ENCODE peak calls at places on chromosomes 5 and 9, in five cellular contexts. One of them, this sample, is unnamed. For H3K9me3, the result is how much of the 10 kb centered on the place peaks cover.

GRCh38 chr5:175448276-175448675 is 4.3 kb upstream of the DRD1 start:
- DNase-seq in IMR-90: no peak
- DNase-seq in CD8-positive, alpha-beta memory T cell: no peak
- DNase-seq in PC-3: no peak
- DNase-seq in upper lobe of right lung: no peak
- DNase-seq in this sample: no peak

GRCh38 chr5:135011355-135012032 is 22.5 kb downstream of the PITX1 start:
- DNase-seq in IMR-90: no peak
- DNase-seq in CD8-positive, alpha-beta memory T cell: no peak
- DNase-seq in PC-3: no peak
- DNase-seq in upper lobe of right lung: peak
- DNase-seq in this sample: peak

GRCh38 chr5:58156354-58156753 is 303.5 kb downstream of the PLK2 start:
- DNase-seq in IMR-90: peak
- DNase-seq in CD8-positive, alpha-beta memory T cell: no peak
- DNase-seq in PC-3: no peak
- DNase-seq in upper lobe of right lung: no peak
- DNase-seq in this sample: no peak

GRCh38 chr5:6419340-6419852 is 29.3 kb upstream of the UBE2QL1 start:
- DNase-seq in IMR-90: no peak
- DNase-seq in CD8-positive, alpha-beta memory T cell: no peak
- DNase-seq in PC-3: peak
- DNase-seq in upper lobe of right lung: no peak
- DNase-seq in this sample: no peak

GRCh38 chr5:72106922-72107873 is at the start of gene MAP1B:
- DNase-seq in IMR-90: peak
- DNase-seq in CD8-positive, alpha-beta memory T cell: no peak
- DNase-seq in PC-3: peak
- DNase-seq in upper lobe of right lung: no peak
- DNase-seq in this sample: no peak

GRCh38 chr5:14105717-14106435 is 37.3 kb upstream of the TRIO start:
- DNase-seq in IMR-90: peak
- DNase-seq in CD8-positive, alpha-beta memory T cell: no peak
- DNase-seq in PC-3: peak
- DNase-seq in upper lobe of right lung: no peak
- DNase-seq in this sample: no peak

GRCh38 chr9:93653762-93654161 is 77.4 kb downstream of the PHF2 start:
- DNase-seq in IMR-90: no peak
- DNase-seq in CD8-positive, alpha-beta memory T cell: no peak
- DNase-seq in PC-3: no peak
- DNase-seq in upper lobe of right lung: peak
- DNase-seq in this sample: peak

GRCh38 chr9:88973281-88974045 is 17.8 kb upstream of the S1PR3 start:
- DNase-seq in IMR-90: no peak
- DNase-seq in CD8-positive, alpha-beta memory T cell: no peak
- DNase-seq in PC-3: no peak
- DNase-seq in upper lobe of right lung: no peak
- DNase-seq in this sample: no peak

GRCh38 chr5:83595217-83595616 is 123.7 kb downstream of the VCAN start:
- DNase-seq in IMR-90: no peak
- DNase-seq in CD8-positive, alpha-beta memory T cell: no peak
- DNase-seq in PC-3: peak
- DNase-seq in upper lobe of right lung: no peak
- DNase-seq in this sample: no peak

GRCh38 chr5:139363937-139364336 is 19.2 kb downstream of the SLC23A1 start:
- DNase-seq in IMR-90: no peak
- DNase-seq in CD8-positive, alpha-beta memory T cell: no peak
- DNase-seq in PC-3: no peak
- DNase-seq in upper lobe of right lung: no peak
- DNase-seq in this sample: no peak

GRCh38 chr9:134723037-134723436 is 81.4 kb downstream of the COL5A1 start:
- DNase-seq in IMR-90: no peak
- DNase-seq in CD8-positive, alpha-beta memory T cell: no peak
- DNase-seq in PC-3: no peak
- DNase-seq in upper lobe of right lung: no peak
- DNase-seq in this sample: no peak

GRCh38 chr9:134722120-134722701 is 80.6 kb downstream of the COL5A1 start:
- DNase-seq in IMR-90: no peak
- DNase-seq in CD8-positive, alpha-beta memory T cell: no peak
- DNase-seq in PC-3: no peak
- DNase-seq in upper lobe of right lung: no peak
- DNase-seq in this sample: no peak

GRCh38 chr9:134720136-134720753 is 78.6 kb downstream of the COL5A1 start:
- DNase-seq in IMR-90: no peak
- DNase-seq in CD8-positive, alpha-beta memory T cell: no peak
- DNase-seq in PC-3: no peak
- DNase-seq in upper lobe of right lung: no peak
- DNase-seq in this sample: no peak

GRCh38 chr9:134720796-134721195 is 79.2 kb downstream of the COL5A1 start:
- DNase-seq in IMR-90: no peak
- DNase-seq in CD8-positive, alpha-beta memory T cell: no peak
- DNase-seq in PC-3: no peak
- DNase-seq in upper lobe of right lung: no peak
- DNase-seq in this sample: no peak

GRCh38 chr9:134721344-134721743 is 79.7 kb downstream of the COL5A1 start:
- DNase-seq in IMR-90: no peak
- DNase-seq in CD8-positive, alpha-beta memory T cell: no peak
- DNase-seq in PC-3: no peak
- DNase-seq in upper lobe of right lung: no peak
- DNase-seq in this sample: no peak
- H3K9me3 ChIP-seq in IMR-90: under half
- H3K9me3 ChIP-seq in CD8-positive, alpha-beta memory T cell: under half
- H3K9me3 ChIP-seq in PC-3: under half
- H3K9me3 ChIP-seq in upper lobe of right lung: under half
- H3K9me3 ChIP-seq in this sample: under half

GRCh38 chr5:124702442-124703024 is 43.9 kb downstream of the ZNF608 start:
- DNase-seq in IMR-90: no peak
- DNase-seq in CD8-positive, alpha-beta memory T cell: no peak
- DNase-seq in PC-3: no peak
- DNase-seq in upper lobe of right lung: no peak
- DNase-seq in this sample: no peak
- H3K27ac ChIP-seq in IMR-90: no peak
- H3K27ac ChIP-seq in CD8-positive, alpha-beta memory T cell: no peak
- H3K27ac ChIP-seq in PC-3: no peak
- H3K27ac ChIP-seq in upper lobe of right lung: no peak
- H3K27ac ChIP-seq in this sample: no peak

GRCh38 chr9:2298217-2298616 is 283.1 kb downstream of the SMARCA2 start:
- DNase-seq in IMR-90: no peak
- DNase-seq in CD8-positive, alpha-beta memory T cell: no peak
- DNase-seq in PC-3: no peak
- DNase-seq in upper lobe of right lung: no peak
- DNase-seq in this sample: no peak

GRCh38 chr9:2299156-2299842 is 284.2 kb downstream of the SMARCA2 start:
- DNase-seq in IMR-90: no peak
- DNase-seq in CD8-positive, alpha-beta memory T cell: no peak
- DNase-seq in PC-3: peak
- DNase-seq in upper lobe of right lung: peak
- DNase-seq in this sample: peak

GRCh38 chr9:2302606-2303005 is 287.5 kb downstream of the SMARCA2 start:
- DNase-seq in IMR-90: no peak
- DNase-seq in CD8-positive, alpha-beta memory T cell: no peak
- DNase-seq in PC-3: no peak
- DNase-seq in upper lobe of right lung: no peak
- DNase-seq in this sample: no peak

GRCh38 chr9:2297771-2298170 is 282.6 kb downstream of the SMARCA2 start:
- DNase-seq in IMR-90: no peak
- DNase-seq in CD8-positive, alpha-beta memory T cell: no peak
- DNase-seq in PC-3: no peak
- DNase-seq in upper lobe of right lung: no peak
- DNase-seq in this sample: no peak

GRCh38 chr9:2299843-2300205 is 284.7 kb downstream of the SMARCA2 start:
- DNase-seq in IMR-90: no peak
- DNase-seq in CD8-positive, alpha-beta memory T cell: no peak
- DNase-seq in PC-3: no peak
- DNase-seq in upper lobe of right lung: no peak
- DNase-seq in this sample: no peak
- H3K9me3 ChIP-seq in IMR-90: under half
- H3K9me3 ChIP-seq in CD8-positive, alpha-beta memory T cell: under half
- H3K9me3 ChIP-seq in PC-3: under half
- H3K9me3 ChIP-seq in upper lobe of right lung: under half
- H3K9me3 ChIP-seq in this sample: under half

GRCh38 chr9:131740898-131741297 is 1.0 kb upstream of the RAPGEF1 start:
- DNase-seq in IMR-90: no peak
- DNase-seq in CD8-positive, alpha-beta memory T cell: no peak
- DNase-seq in PC-3: no peak
- DNase-seq in upper lobe of right lung: no peak
- DNase-seq in this sample: peak

GRCh38 chr9:131738293-131738692 is 1.6 kb downstream of the RAPGEF1 start:
- DNase-seq in IMR-90: no peak
- DNase-seq in CD8-positive, alpha-beta memory T cell: no peak
- DNase-seq in PC-3: no peak
- DNase-seq in upper lobe of right lung: no peak
- DNase-seq in this sample: peak

GRCh38 chr9:131738838-131739191 is 1.1 kb downstream of the RAPGEF1 start:
- DNase-seq in IMR-90: no peak
- DNase-seq in CD8-positive, alpha-beta memory T cell: no peak
- DNase-seq in PC-3: peak
- DNase-seq in upper lobe of right lung: no peak
- DNase-seq in this sample: peak

GRCh38 chr9:131739192-131739961 is 499 bp downstream of the RAPGEF1 start:
- DNase-seq in IMR-90: no peak
- DNase-seq in CD8-positive, alpha-beta memory T cell: peak
- DNase-seq in PC-3: peak
- DNase-seq in upper lobe of right lung: peak
- DNase-seq in this sample: peak

GRCh38 chr9:131739988-131740648 is at the start of gene RAPGEF1:
- DNase-seq in IMR-90: no peak
- DNase-seq in CD8-positive, alpha-beta memory T cell: peak
- DNase-seq in PC-3: peak
- DNase-seq in upper lobe of right lung: peak
- DNase-seq in this sample: peak
- H3K27ac ChIP-seq in IMR-90: peak
- H3K27ac ChIP-seq in CD8-positive, alpha-beta memory T cell: peak
- H3K27ac ChIP-seq in PC-3: peak
- H3K27ac ChIP-seq in upper lobe of right lung: peak
- H3K27ac ChIP-seq in this sample: peak

This sample was measured in lower lobe of right lung.